ENCODE peak calls at places on chromosomes 1 and 21, in ten cellular contexts. A, C, P, D, F, R, G, N, M and V are unnamed samples.

GRCh38 chr1:220708244-220708643 is 18.1 kb downstream of the C1orf115 start:
- DNase-seq in A (no peak), C (no peak), P (no peak), D (no peak), F (no peak), R (no peak), G (no peak), N (no peak), M (no peak), V (no peak)

GRCh38 chr1:36093226-36093625 is 4.5 kb downstream of the ADPRS start:
- DNase-seq in A (no peak), C (no peak), P (no peak), D (no peak), F (no peak), R (no peak), G (no peak), N (no peak), M (no peak), V (no peak)

GRCh38 chr1:162070094-162070748 is 730 bp downstream of the NOS1AP start:
- DNase-seq in A (peak; percentile 76), C (no peak), P (no peak), D (no peak), F (no peak), R (no peak), G (peak; percentile 8), N (peak; percentile 58), M (no peak), V (no peak)

GRCh38 chr21:42423197-42423675 is 19.5 kb downstream of the UBASH3A start:
- DNase-seq in A (no peak), C (no peak), P (no peak), D (no peak), F (no peak), R (no peak), G (no peak), N (no peak), M (no peak), V (no peak)

GRCh38 chr1:167094690-167095089 is 815 bp downstream of the STYXL2 start:
- DNase-seq in A (no peak), C (peak; percentile 37), P (peak; percentile 18), D (no peak), F (no peak), R (no peak), G (no peak), N (no peak), M (no peak), V (no peak)

GRCh38 chr1:94236630-94237290 is 624 bp downstream of the ARHGAP29 start:
- DNase-seq in A (peak; percentile 46), C (peak; percentile 51), P (peak; percentile 38), D (no peak), F (peak; percentile 54), R (no peak), G (no peak), N (peak; percentile 43), M (peak; percentile 59), V (peak; percentile 59)

GRCh38 chr1:99644302-99645004 is 1.5 kb upstream of the PALMD start:
- DNase-seq in A (no peak), C (no peak), P (no peak), D (no peak), F (peak; percentile 35), R (peak; percentile 59), G (no peak), N (no peak), M (peak; percentile 38), V (no peak)

GRCh38 chr1:115098979-115099692 is 9.8 kb upstream of the TSPAN2 start:
- DNase-seq in A (peak; percentile 65), C (peak; percentile 17), P (peak; percentile 38), D (peak; percentile 87), F (peak; percentile 52), R (peak; percentile 65), G (no peak), N (peak; percentile 82), M (no peak), V (peak; percentile 19)

DNA sequence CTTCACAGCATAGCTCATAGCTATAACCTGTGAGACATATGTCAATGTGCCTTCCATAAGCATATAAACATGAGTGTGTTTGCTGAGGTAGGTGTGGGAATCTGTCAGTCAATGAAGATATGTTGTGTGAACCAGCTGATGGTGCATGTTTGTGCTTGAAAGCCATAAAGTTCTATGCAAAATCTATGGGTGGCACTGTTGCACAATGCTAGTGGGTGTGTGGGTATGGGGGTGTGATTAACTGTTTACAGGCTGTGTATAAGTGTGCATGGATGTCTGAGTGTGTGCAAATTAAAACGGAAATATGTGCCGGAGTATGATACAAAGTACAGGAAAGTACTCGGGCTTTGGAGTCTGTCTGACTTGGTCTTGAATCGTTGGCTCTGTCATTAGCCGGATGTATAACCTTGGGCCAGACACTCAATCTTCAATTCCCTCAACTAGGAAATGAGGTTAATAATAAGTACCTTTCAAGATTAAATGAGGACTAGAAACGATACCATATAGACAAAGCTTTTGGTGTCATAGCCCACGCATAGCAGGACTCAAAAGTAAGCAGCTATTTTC is 926 bp upstream of the ATP2B4 start:
- DNase-seq in A (peak; percentile 81), C (no peak), P (peak; percentile 56), D (peak; percentile 87), F (peak; percentile 65), R (peak; percentile 89), G (no peak), N (peak; percentile 73), M (no peak), V (peak; percentile 39)
- H3K4me3 ChIP-seq in A (no peak overlapping the region), C (peak overlapping the region; percentile 60), P (peak overlapping the region; percentile 84), D (peak overlapping the region; percentile 93), F (no peak overlapping the region), R (no peak overlapping the region), G (no peak overlapping the region), N (peak overlapping the region; percentile 81), M (no peak overlapping the region), V (no peak overlapping the region)

GRCh38 chr1:150511551-150511950 is 3.6 kb downstream of the ECM1 start:
- DNase-seq in A (no peak), C (no peak), P (no peak), D (no peak), F (no peak), R (no peak), G (no peak), N (no peak), M (no peak), V (no peak)

GRCh38 chr1:150512846-150513245 is 2.7 kb upstream of the FALEC start:
- DNase-seq in A (no peak), C (no peak), P (no peak), D (no peak), F (no peak), R (no peak), G (no peak), N (no peak), M (peak; percentile 27), V (no peak)

GRCh38 chr1:150514260-150514659 is 1.3 kb upstream of the FALEC start:
- DNase-seq in A (no peak), C (no peak), P (no peak), D (no peak), F (no peak), R (no peak), G (no peak), N (no peak), M (no peak), V (no peak)

GRCh38 chr1:150513275-150513885 is 2.2 kb upstream of the FALEC start:
- DNase-seq in A (no peak), C (peak; percentile 32), P (no peak), D (no peak), F (no peak), R (no peak), G (no peak), N (no peak), M (peak; percentile 37), V (no peak)

DNA sequence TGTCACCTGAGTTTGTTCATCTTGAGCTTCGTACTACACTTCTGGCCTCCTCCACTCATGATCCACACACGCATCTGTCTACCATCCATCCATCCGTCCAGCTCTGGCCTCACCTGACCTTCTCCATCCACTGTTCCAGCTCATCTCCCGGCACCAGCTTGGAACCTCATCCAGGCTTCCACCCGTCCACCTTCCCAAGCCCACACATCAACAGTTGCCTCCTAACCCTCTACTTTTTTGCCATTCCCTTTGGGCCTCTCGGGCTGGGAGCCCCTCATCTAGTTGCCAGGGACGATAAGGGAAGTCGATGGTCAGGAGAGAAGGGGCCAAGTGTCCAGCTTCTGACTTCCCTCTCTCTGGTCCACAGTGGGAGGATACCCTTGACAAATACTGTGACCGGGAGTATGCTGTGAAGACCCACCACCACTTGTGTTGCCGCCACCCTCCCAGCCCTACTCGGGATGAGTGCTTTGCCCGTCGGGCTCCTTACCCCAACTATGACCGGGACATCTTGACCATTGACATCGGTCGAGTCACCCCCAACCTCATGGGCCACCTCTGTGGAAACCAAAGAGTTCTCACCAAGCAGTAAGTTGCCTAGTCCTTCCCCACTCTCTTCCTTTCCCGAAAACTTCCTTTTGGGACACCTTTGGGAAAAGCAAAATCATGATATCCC is 3.4 kb upstream of the FALEC start:
- DNase-seq in A (no peak), C (no peak), P (no peak), D (no peak), F (no peak), R (no peak), G (no peak), N (no peak), M (no peak), V (no peak)
- H3K4me1 ChIP-seq in A (peaks cover 21% of the 10 kb centered on the region), C (peaks cover 15% of the 10 kb centered on the region), P (peaks cover 38% of the 10 kb centered on the region), D (peaks cover 19% of the 10 kb centered on the region), F (peaks cover 11% of the 10 kb centered on the region), R (peaks cover 16% of the 10 kb centered on the region), G (peaks cover 25% of the 10 kb centered on the region), N (peaks cover 20% of the 10 kb centered on the region), M (peaks cover 19% of the 10 kb centered on the region), V (peaks cover 26% of the 10 kb centered on the region)

DNA sequence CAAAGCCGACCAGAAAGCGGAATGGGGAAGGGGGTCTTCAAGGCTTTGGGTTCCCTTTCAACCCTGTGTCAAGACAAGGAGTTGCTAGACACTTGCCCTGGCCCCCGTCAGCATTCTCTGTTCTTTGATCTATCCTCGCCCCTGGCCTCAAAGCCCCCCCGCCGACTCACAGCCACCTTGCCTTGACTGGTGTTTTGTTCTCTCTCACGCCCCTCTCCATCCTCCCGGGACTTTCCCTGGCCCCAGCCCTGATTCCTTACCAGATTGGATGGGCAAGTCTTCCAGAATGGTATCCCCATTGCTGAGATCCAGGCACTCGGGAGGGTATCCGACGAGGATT is 610 bp downstream of the YOD1 start:
- DNase-seq in A (peak; percentile 52), C (no peak), P (no peak), D (no peak), F (no peak), R (no peak), G (no peak), N (no peak), M (no peak), V (no peak)
- H3K4me3 ChIP-seq in A (peak overlapping the region; percentile 94), C (peak overlapping the region; percentile 62), P (peak overlapping the region; percentile 83), D (peak overlapping the region; percentile 97), F (peak overlapping the region; percentile 61), R (peak overlapping the region; percentile 95), G (peak overlapping the region; percentile 91), N (peak overlapping the region; percentile 78), M (peak overlapping the region; percentile 92), V (peak overlapping the region; percentile 89)

GRCh38 chr1:206725053-206725963 is 40.6 kb downstream of the MAPKAPK2 start:
- DNase-seq in A (peak; percentile 62), C (peak; percentile 42), P (no peak), D (peak; percentile 61), F (peak; percentile 75), R (peak; percentile 31), G (peak; percentile 57), N (peak; percentile 69), M (peak; percentile 60), V (peak; percentile 31)

GRCh38 chr1:206729050-206729449 is 41.5 kb upstream of the IL19 start:
- DNase-seq in A (no peak), C (no peak), P (no peak), D (no peak), F (no peak), R (no peak), G (no peak), N (no peak), M (no peak), V (no peak)

GRCh38 chr1:206727981-206728380 is 42.6 kb upstream of the IL19 start:
- DNase-seq in A (no peak), C (no peak), P (no peak), D (no peak), F (no peak), R (no peak), G (no peak), N (no peak), M (no peak), V (no peak)

GRCh38 chr1:206729507-206729906 is 41.1 kb upstream of the IL19 start:
- DNase-seq in A (no peak), C (no peak), P (no peak), D (no peak), F (no peak), R (no peak), G (no peak), N (no peak), M (no peak), V (no peak)

DNA sequence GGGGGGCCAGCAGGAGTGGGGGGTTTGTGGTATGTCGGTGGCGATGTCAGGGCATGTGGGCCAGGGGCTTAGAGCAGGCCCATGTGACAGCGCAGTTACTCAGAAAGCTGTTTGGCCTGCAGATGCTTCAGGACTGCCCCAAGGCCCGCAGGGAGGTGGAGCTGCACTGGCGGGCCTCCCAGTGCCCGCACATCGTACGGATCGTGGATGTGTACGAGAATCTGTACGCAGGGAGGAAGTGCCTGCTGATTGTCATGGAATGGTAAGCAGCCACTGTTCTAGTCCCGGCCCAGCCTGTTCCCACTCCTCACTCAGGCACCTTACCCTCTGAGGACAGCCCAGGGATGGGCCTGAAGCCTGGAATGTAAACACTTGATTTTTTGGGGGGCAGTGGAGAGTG is 42.0 kb upstream of the IL19 start:
- DNase-seq in A (no peak), C (no peak), P (no peak), D (no peak), F (no peak), R (no peak), G (no peak), N (no peak), M (no peak), V (no peak)
- H3K4me1 ChIP-seq in A (no peaks in the 10 kb centered on the region), C (peaks cover 8% of the 10 kb centered on the region), P (peaks cover 63% of the 10 kb centered on the region), D (peaks cover 24% of the 10 kb centered on the region), F (peaks cover 46% of the 10 kb centered on the region), R (no peaks in the 10 kb centered on the region), G (peaks cover 31% of the 10 kb centered on the region), N (peaks cover 13% of the 10 kb centered on the region), M (peaks cover 15% of the 10 kb centered on the region), V (peaks cover 4% of the 10 kb centered on the region)